ENCODE peak calls at places on chromosomes 7 and 10, in four cellular contexts. One of them, this sample, is unnamed.
A peak's percentile ranks its signal among the peaks of the same experiment; 100 is the strongest.

GRCh38 chr7:117385340-117386124 is 41.8 kb downstream of the ASZ1 start:
- ATAC-seq in heart right ventricle: no peak
- ATAC-seq in RWPE2: peak; percentile 61
- ATAC-seq in body of pancreas: peak; percentile 35
- ATAC-seq in this sample: no peak

GRCh38 chr10:19791032-19791431 is 25.2 kb upstream of the PLXDC2 start:
- ATAC-seq in heart right ventricle: no peak
- ATAC-seq in RWPE2: peak; percentile 23
- ATAC-seq in body of pancreas: no peak
- ATAC-seq in this sample: no peak

GRCh38 chr7:102287465-102288146 is 938 bp downstream of the SH2B2 start:
- ATAC-seq in heart right ventricle: peak; percentile 32
- ATAC-seq in RWPE2: peak; percentile 58
- ATAC-seq in body of pancreas: peak; percentile 46
- ATAC-seq in this sample: peak; percentile 46

GRCh38 chr7:102814025-102814471 is 65.2 kb downstream of the FAM185A start:
- ATAC-seq in heart right ventricle: no peak
- ATAC-seq in RWPE2: peak; percentile 98
- ATAC-seq in body of pancreas: no peak
- ATAC-seq in this sample: no peak

GRCh38 chr7:29143698-29144203 is 2.6 kb downstream of the CPVL start:
- ATAC-seq in heart right ventricle: no peak
- ATAC-seq in RWPE2: no peak
- ATAC-seq in body of pancreas: no peak
- ATAC-seq in this sample: no peak

GRCh38 chr7:107596881-107597581 is 17.0 kb downstream of the BCAP29 start:
- ATAC-seq in heart right ventricle: no peak
- ATAC-seq in RWPE2: no peak
- ATAC-seq in body of pancreas: no peak
- ATAC-seq in this sample: no peak

GRCh38 chr7:137421389-137421788 is 77.9 kb upstream of the PTN start:
- ATAC-seq in heart right ventricle: no peak
- ATAC-seq in RWPE2: no peak
- ATAC-seq in body of pancreas: no peak
- ATAC-seq in this sample: peak; percentile 77

GRCh38 chr10:93837783-93838677 is 55.7 kb upstream of the SLC35G1 start:
- ATAC-seq in heart right ventricle: no peak
- ATAC-seq in RWPE2: no peak
- ATAC-seq in body of pancreas: peak; percentile 81
- ATAC-seq in this sample: no peak

DNA sequence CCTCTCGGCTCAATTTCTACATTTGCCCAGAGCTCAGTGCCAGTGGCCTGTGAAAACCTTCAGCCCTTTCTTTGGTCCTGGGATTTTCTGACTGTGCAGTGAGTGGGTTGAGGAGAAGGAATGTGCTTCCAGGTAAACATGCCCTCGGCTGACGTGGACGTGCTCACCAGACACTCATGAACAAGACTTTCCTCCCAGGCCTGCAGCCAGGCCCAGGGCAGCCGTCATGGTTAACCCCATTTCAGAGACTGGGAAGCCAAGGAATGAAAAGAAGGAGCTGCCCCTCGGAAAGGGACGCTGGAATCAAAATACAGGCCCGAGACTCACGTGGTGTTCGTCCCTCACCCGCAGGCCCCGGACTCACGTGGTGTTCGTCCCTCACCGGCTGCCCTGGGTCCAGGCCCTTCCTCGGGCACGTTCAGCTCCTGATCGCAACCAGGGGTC is 8.8 kb upstream of the CALML5 start:
- ATAC-seq in heart right ventricle: no peak
- ATAC-seq in RWPE2: no peak
- ATAC-seq in body of pancreas: no peak
- ATAC-seq in this sample: peak; percentile 50
- H3K27ac ChIP-seq in heart right ventricle: no peak overlapping the region
- H3K27ac ChIP-seq in RWPE2: no peak overlapping the region
- H3K27ac ChIP-seq in body of pancreas: no peak overlapping the region
- H3K27ac ChIP-seq in this sample: no peak overlapping the region

GRCh38 chr10:32374605-32375004 is 27.6 kb upstream of the EPC1 start:
- ATAC-seq in heart right ventricle: no peak
- ATAC-seq in RWPE2: no peak
- ATAC-seq in body of pancreas: no peak
- ATAC-seq in this sample: no peak

GRCh38 chr10:32371101-32371500 is 24.1 kb upstream of the EPC1 start:
- ATAC-seq in heart right ventricle: peak; percentile 67
- ATAC-seq in RWPE2: no peak
- ATAC-seq in body of pancreas: no peak
- ATAC-seq in this sample: no peak

GRCh38 chr10:32373496-32373895 is 26.5 kb upstream of the EPC1 start:
- ATAC-seq in heart right ventricle: no peak
- ATAC-seq in RWPE2: no peak
- ATAC-seq in body of pancreas: no peak
- ATAC-seq in this sample: no peak

GRCh38 chr10:32372000-32372875 is 25.3 kb upstream of the EPC1 start:
- ATAC-seq in heart right ventricle: no peak
- ATAC-seq in RWPE2: no peak
- ATAC-seq in body of pancreas: peak; percentile 55
- ATAC-seq in this sample: no peak

GRCh38 chr10:32373031-32373430 is 26.1 kb upstream of the EPC1 start:
- ATAC-seq in heart right ventricle: no peak
- ATAC-seq in RWPE2: no peak
- ATAC-seq in body of pancreas: no peak
- ATAC-seq in this sample: no peak
- H3K36me3 ChIP-seq in heart right ventricle: no peaks in the 10 kb centered on the region
- H3K36me3 ChIP-seq in RWPE2: no peaks in the 10 kb centered on the region
- H3K36me3 ChIP-seq in body of pancreas: no peaks in the 10 kb centered on the region
- H3K36me3 ChIP-seq in this sample: no peaks in the 10 kb centered on the region

GRCh38 chr10:77268721-77269120 is 368.9 kb downstream of the KCNMA1 start:
- ATAC-seq in heart right ventricle: no peak
- ATAC-seq in RWPE2: no peak
- ATAC-seq in body of pancreas: no peak
- ATAC-seq in this sample: no peak

GRCh38 chr10:77279207-77279606 is 358.4 kb downstream of the KCNMA1 start:
- ATAC-seq in heart right ventricle: no peak
- ATAC-seq in RWPE2: no peak
- ATAC-seq in body of pancreas: no peak
- ATAC-seq in this sample: no peak

GRCh38 chr10:77269163-77269562 is 368.4 kb downstream of the KCNMA1 start:
- ATAC-seq in heart right ventricle: no peak
- ATAC-seq in RWPE2: no peak
- ATAC-seq in body of pancreas: no peak
- ATAC-seq in this sample: no peak

DNA sequence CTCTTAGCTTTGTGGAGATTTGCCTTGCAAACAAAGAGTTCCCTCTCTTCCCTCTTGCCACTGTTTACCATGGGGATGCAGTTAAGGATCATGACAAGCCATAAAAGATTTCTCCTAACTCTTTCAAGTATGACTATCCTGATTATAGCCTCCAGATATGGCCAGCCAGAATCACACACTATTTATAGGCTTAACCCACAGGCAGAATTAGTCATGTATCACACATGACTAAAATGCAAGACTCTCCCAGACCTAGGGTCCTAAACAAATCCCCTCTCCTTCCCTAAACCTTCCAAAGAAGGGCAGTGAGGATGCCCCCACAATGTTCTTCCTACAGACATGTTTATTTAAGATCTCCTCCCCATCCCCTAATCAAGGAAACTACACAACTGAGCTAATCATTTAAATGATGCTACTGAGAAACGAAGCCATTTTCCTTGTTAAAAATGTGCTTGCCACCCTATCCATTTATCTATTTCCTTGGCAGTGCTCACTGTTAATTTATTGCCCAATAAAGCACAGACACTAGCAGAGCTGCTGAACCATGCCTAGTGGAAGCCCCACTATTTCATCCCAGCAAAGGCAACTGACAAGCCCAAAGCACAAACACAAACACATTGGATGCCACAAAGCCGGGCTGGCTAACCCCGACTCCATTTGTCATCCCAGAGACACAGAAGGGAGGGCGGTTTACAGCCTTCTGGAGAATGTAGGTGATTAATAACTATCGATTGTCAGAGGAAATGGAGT is 363.4 kb downstream of the KCNMA1 start:
- ATAC-seq in heart right ventricle: no peak
- ATAC-seq in RWPE2: peak; percentile 96
- ATAC-seq in body of pancreas: no peak
- ATAC-seq in this sample: no peak
- H3K27ac ChIP-seq in heart right ventricle: no peak overlapping the region
- H3K27ac ChIP-seq in RWPE2: peak overlapping the region; percentile 68
- H3K27ac ChIP-seq in body of pancreas: no peak overlapping the region
- H3K27ac ChIP-seq in this sample: no peak overlapping the region

DNA sequence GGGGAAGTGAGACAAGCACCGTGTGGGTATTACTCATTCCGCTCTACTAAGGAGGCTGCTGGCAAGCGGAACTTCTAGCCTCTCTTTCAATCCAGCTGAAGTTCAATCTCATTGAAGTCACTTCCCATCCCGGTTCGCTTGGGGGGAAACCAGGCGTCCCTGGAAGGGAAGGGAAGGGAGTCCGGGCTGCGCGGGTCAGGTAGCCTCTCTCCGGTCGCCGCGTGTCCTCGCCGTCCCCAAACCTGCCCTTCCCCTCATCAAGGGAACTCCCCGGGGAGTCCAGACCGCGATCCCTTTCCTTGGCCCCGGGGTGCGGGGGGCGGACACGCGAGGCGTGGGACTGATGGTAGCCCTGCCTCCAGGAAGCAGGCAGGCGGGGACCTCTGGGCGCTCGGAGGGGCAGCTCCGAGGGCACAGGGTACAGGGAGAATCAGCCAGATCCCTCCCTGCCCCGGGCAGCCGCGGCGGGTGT is 598 bp upstream of the ZEB1 start:
- ATAC-seq in heart right ventricle: peak; percentile 77
- ATAC-seq in RWPE2: peak; percentile 62
- ATAC-seq in body of pancreas: peak; percentile 68
- ATAC-seq in this sample: peak; percentile 62
- H3K36me3 ChIP-seq in heart right ventricle: no peaks in the 10 kb centered on the region
- H3K36me3 ChIP-seq in RWPE2: no peaks in the 10 kb centered on the region
- H3K36me3 ChIP-seq in body of pancreas: no peaks in the 10 kb centered on the region
- H3K36me3 ChIP-seq in this sample: no peaks in the 10 kb centered on the region

GRCh38 chr10:50883624-50884023 is 1.8 kb downstream of the A1CF start:
- ATAC-seq in heart right ventricle: no peak
- ATAC-seq in RWPE2: no peak
- ATAC-seq in body of pancreas: peak; percentile 63
- ATAC-seq in this sample: no peak

GRCh38 chr10:50884302-50884701 is 1.1 kb downstream of the A1CF start:
- ATAC-seq in heart right ventricle: no peak
- ATAC-seq in RWPE2: no peak
- ATAC-seq in body of pancreas: no peak
- ATAC-seq in this sample: no peak

GRCh38 chr10:50885097-50885859 is at the start of gene A1CF:
- ATAC-seq in heart right ventricle: no peak
- ATAC-seq in RWPE2: no peak
- ATAC-seq in body of pancreas: peak; percentile 28
- ATAC-seq in this sample: no peak

DNA sequence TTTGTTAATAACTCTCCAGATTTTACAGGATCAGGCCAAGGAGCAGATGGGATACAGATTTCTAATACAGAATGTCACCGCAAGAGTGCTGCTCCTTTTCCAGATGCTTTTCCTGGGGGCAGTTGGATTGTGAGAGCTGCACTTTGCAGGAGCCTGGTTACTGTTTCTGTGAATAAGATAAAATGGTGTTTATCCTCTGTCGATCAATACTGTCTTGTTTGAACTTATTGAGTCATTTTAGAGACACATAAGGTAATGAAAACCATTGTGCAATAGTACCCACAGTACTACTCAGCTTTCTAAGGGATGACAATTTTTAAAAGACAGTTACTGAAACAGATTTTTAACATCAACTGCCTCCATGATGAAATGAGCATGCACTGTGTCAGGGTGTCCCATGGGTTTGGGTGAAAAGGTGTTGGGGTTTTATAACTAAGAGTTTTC is 2.9 kb downstream of the A1CF start:
- ATAC-seq in heart right ventricle: no peak
- ATAC-seq in RWPE2: peak; percentile 40
- ATAC-seq in body of pancreas: peak; percentile 89
- ATAC-seq in this sample: no peak
- H3K27ac ChIP-seq in heart right ventricle: no peak overlapping the region
- H3K27ac ChIP-seq in RWPE2: no peak overlapping the region
- H3K27ac ChIP-seq in body of pancreas: peak overlapping the region; percentile 72
- H3K27ac ChIP-seq in this sample: no peak overlapping the region

DNA sequence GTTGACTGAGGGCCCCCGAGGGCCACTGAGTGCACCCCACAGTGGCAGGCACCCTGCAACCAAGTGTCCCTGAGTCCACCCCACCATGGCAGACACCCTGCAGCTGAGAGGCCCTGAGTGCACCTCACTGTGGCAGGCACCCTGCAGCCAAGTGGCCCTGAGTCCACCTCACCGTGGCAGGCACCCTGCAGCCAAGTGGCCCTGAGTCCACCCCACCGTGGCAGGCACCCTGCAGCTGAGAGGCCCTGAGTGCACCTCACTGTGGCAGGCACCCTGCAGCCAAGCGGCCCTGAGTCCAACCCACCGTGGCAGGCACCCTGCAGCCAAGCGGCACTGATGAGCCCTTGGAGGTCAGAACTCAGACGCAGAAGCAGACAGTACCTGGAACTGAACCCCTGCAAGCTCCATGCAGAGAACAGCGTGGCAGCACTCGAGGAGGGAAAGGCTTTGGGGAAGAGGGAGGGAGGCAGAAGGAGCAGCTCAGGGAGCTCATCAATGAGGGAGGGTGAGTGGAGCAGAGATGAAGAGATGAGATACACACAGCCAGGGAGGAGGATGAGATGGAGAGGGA is 156.5 kb downstream of the WDR37 start:
- ATAC-seq in heart right ventricle: no peak
- ATAC-seq in RWPE2: no peak
- ATAC-seq in body of pancreas: no peak
- ATAC-seq in this sample: no peak
- H3K36me3 ChIP-seq in heart right ventricle: no peaks in the 10 kb centered on the region
- H3K36me3 ChIP-seq in RWPE2: no peaks in the 10 kb centered on the region
- H3K36me3 ChIP-seq in body of pancreas: no peaks in the 10 kb centered on the region
- H3K36me3 ChIP-seq in this sample: no peaks in the 10 kb centered on the region

GRCh38 chr10:124122211-124122610 is 28.8 kb upstream of the CHST15 start:
- ATAC-seq in heart right ventricle: no peak
- ATAC-seq in RWPE2: no peak
- ATAC-seq in body of pancreas: no peak
- ATAC-seq in this sample: no peak

GRCh38 chr10:124123141-124123540 is 29.7 kb upstream of the CHST15 start:
- ATAC-seq in heart right ventricle: no peak
- ATAC-seq in RWPE2: no peak
- ATAC-seq in body of pancreas: no peak
- ATAC-seq in this sample: no peak

GRCh38 chr10:124119216-124119615 is 25.8 kb upstream of the CHST15 start:
- ATAC-seq in heart right ventricle: no peak
- ATAC-seq in RWPE2: no peak
- ATAC-seq in body of pancreas: no peak
- ATAC-seq in this sample: no peak

GRCh38 chr10:124119933-124120332 is 26.5 kb upstream of the CHST15 start:
- ATAC-seq in heart right ventricle: peak; percentile 93
- ATAC-seq in RWPE2: no peak
- ATAC-seq in body of pancreas: peak; percentile 35
- ATAC-seq in this sample: peak; percentile 52

GRCh38 chr10:124120410-124121061 is 27.1 kb upstream of the CHST15 start:
- ATAC-seq in heart right ventricle: no peak
- ATAC-seq in RWPE2: no peak
- ATAC-seq in body of pancreas: no peak
- ATAC-seq in this sample: no peak
- H3K27ac ChIP-seq in heart right ventricle: no peak overlapping the region
- H3K27ac ChIP-seq in RWPE2: no peak overlapping the region
- H3K27ac ChIP-seq in body of pancreas: no peak overlapping the region
- H3K27ac ChIP-seq in this sample: no peak overlapping the region